ENCODE peak calls at places on chromosomes 3 and 15, in four cellular contexts. J is RWPE2; L is CD8-positive, alpha-beta memory T cell; M is hepatocyte. X is an unnamed sample. For H3K4me1, the result is how much of the 10 kb centered on the place peaks cover.

GRCh38 chr3:161266731-161267150 is 45.6 kb downstream of the NMD3 start:
- DNase-seq in L (no peak), J (no peak), M (no peak), X (no peak)

GRCh38 chr3:138438896-138439295 is 4.5 kb downstream of the ESYT3 start:
- DNase-seq in J (no peak), L (no peak), M (no peak), X (no peak)

GRCh38 chr15:32867313-32867626 is 149.5 kb downstream of the GREM1 start:
- DNase-seq in L (no peak), M (no peak), J (no peak), X (no peak)

GRCh38 chr3:22729981-22730380 is 473.1 kb upstream of the UBE2E2 start:
- DNase-seq in L (no peak), J (no peak), M (peak), X (no peak)

GRCh38 chr3:16151109-16151508 is 23.4 kb upstream of the GALNT15 start:
- DNase-seq in L (no peak), M (peak), J (no peak), X (no peak)

GRCh38 chr15:84819791-84820190 is 2.6 kb downstream of the ALPK3 start:
- DNase-seq in L (no peak), M (no peak), J (no peak), X (no peak)

GRCh38 chr3:196942915-196943277 is 568 bp upstream of the NCBP2 start:
- DNase-seq in L (no peak), J (no peak), M (peak), X (no peak)

GRCh38 chr3:120177151-120177550 is 82.9 kb upstream of the GSK3B start:
- DNase-seq in L (no peak), J (peak), M (peak), X (no peak)

GRCh38 chr15:38750816-38751215 is 186.2 kb upstream of the RASGRP1 start:
- DNase-seq in J (no peak), M (no peak), L (no peak), X (no peak)

GRCh38 chr15:49301562-49301961 is 121.5 kb upstream of the FGF7 start:
- DNase-seq in L (no peak), M (no peak), J (no peak), X (no peak)

GRCh38 chr3:42205800-42206514 is 60.0 kb downstream of the CCK start:
- DNase-seq in J (no peak), M (no peak), L (no peak), X (no peak)

GRCh38 chr3:153259956-153260355 is 97.9 kb downstream of the RAP2B start:
- DNase-seq in J (no peak), L (no peak), M (no peak), X (no peak)

GRCh38 chr3:185651971-185652370 is 65.9 kb downstream of the SENP2 start:
- DNase-seq in M (no peak), J (no peak), L (no peak), X (no peak)
- H3K4me1 ChIP-seq in M (under half), J (under half), L (under half), X (under half)

GRCh38 chr15:74421302-74422245 is 12.2 kb downstream of the SEMA7A start:
- DNase-seq in L (no peak), J (no peak), M (no peak), X (no peak)
- H3K4me1 ChIP-seq in L (under half), J (half or more), M (under half), X (under half)

GRCh38 chr15:89115547-89115946 is 27.3 kb downstream of the ABHD2 start:
- DNase-seq in M (peak), J (no peak), L (no peak), X (peak)

GRCh38 chr15:89112341-89112971 is 24.2 kb downstream of the ABHD2 start:
- DNase-seq in M (peak), J (no peak), L (no peak), X (peak)

GRCh38 chr15:89116404-89116803 is 28.1 kb downstream of the ABHD2 start:
- DNase-seq in J (no peak), M (no peak), L (no peak), X (no peak)

GRCh38 chr15:89113263-89113662 is 25.0 kb downstream of the ABHD2 start:
- DNase-seq in J (no peak), L (no peak), M (no peak), X (no peak)

DNA sequence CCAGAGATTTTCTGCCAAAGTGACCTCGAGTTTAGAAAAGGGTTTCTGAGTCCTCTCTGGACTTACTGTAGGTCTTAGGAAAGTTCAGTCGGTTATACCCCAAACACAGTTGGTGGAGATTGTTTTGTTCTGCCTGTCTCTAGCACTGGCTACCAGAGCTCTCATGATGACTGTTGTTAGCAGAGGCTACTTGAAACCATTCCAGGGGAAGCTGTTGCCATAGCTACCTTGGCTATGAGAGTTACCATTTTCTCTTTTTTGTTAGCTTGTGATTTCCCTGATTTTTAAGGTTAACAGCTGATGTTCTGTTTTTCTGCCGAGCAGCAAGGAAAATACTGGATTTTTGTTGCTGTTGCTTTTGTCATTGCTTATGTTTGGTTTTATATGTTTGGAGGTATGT is 26.7 kb downstream of the ABHD2 start:
- DNase-seq in J (no peak), M (no peak), L (no peak), X (no peak)
- H3K4me1 ChIP-seq in J (under half), M (half or more), L (under half), X (under half)

GRCh38 chr3:177104299-177104992 is 92.8 kb downstream of the TBL1XR1 start:
- DNase-seq in M (no peak), J (no peak), L (no peak), X (no peak)
- H3K4me1 ChIP-seq in M (under half), J (under half), L (under half), X (under half)

DNA sequence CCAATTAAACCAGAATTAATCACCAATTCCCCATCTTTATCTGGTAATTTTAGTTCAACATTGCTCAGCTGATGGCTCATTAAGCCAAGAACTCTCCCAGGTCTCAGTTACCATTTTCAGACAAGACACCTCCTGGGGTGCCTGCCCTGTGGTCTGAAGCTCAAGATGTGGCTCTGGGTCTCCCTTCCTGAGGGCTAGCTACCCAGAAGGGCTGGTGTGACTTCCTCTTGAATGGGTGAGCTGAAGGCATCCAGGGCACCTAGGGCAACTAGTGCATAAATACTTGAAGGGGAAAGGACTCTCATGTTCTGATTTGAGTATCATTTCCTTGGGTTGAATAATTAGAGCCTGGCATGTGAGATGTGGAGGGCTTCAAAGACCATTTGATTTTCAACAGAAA is 6.7 kb upstream of the TM4SF1 start:
- DNase-seq in M (no peak), J (no peak), L (no peak), X (no peak)
- H3K4me1 ChIP-seq in M (under half), J (under half), L (under half), X (under half)

DNA sequence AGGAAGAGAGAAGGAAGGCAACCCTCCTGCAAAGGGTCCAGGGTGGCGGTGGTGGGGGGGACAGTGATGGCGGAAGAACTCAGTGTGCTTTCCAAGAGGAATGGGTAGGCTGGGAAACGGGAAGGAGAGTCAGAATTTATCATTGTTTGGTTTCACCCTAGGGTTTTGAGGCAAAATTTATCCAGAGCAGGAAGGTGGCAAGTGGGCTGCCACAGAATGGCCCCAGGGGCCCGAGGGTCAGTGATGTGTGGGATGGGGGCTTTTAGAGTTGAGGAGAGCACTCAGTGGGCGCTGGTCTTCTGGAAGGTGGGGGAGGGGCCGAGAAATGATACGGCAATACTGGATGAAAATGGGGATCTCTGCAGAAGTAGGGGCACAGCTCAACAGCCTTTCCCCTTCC is 581 bp downstream of the FAM131A start:
- DNase-seq in J (no peak), L (no peak), M (no peak), X (no peak)
- H3K4me1 ChIP-seq in J (under half), L (under half), M (under half), X (under half)

GRCh38 chr3:32934150-32934742 is 17.2 kb upstream of the CCR4 start:
- DNase-seq in L (no peak), M (peak), J (no peak), X (peak)

GRCh38 chr3:32940726-32941125 is 10.7 kb upstream of the CCR4 start:
- DNase-seq in J (no peak), M (no peak), L (no peak), X (no peak)

GRCh38 chr3:32937331-32937730 is 14.1 kb upstream of the CCR4 start:
- DNase-seq in L (no peak), J (no peak), M (no peak), X (no peak)
- H3K4me1 ChIP-seq in L (under half), J (under half), M (under half), X (under half)

X was measured in small intestine.